ENCODE peak calls at places on chromosome 17, in nine cellular contexts. Q, X, I, M, U, E, L, B and V are unnamed samples.

GRCh38 chr17:18859256-18859655 is 1.3 kb downstream of the PRPSAP2 start:
- DNase-seq in Q (no peak), X (no peak), I (no peak), M (no peak), U (no peak), E (no peak), L (no peak), B (no peak), V (no peak)

GRCh38 chr17:56866496-56866895 is 32.5 kb downstream of the DGKE start:
- DNase-seq in Q (no peak), X (no peak), I (no peak), M (no peak), U (no peak), E (no peak), L (no peak), B (no peak), V (no peak)

GRCh38 chr17:82845163-82845807 is 5.5 kb upstream of the ZNF750 start:
- DNase-seq in Q (no peak), X (no peak), I (peak), M (no peak), U (peak), E (no peak), L (no peak), B (no peak), V (peak)

GRCh38 chr17:66583112-66583748 is 251.7 kb upstream of the CACNG5 start:
- DNase-seq in Q (no peak), X (no peak), I (no peak), M (no peak), U (no peak), E (no peak), L (no peak), B (no peak), V (no peak)

GRCh38 chr17:38528101-38528500 is 77.7 kb downstream of the SRCIN1 start:
- DNase-seq in Q (no peak), X (no peak), I (no peak), M (no peak), U (no peak), E (no peak), L (no peak), B (no peak), V (no peak)

GRCh38 chr17:35170968-35171771 is 23.0 kb downstream of the SLC35G3 start:
- DNase-seq in Q (no peak), X (peak), I (no peak), M (no peak), U (no peak), E (no peak), L (peak), B (no peak), V (no peak)

GRCh38 chr17:63369233-63369632 is 76.9 kb downstream of the CYB561 start:
- DNase-seq in Q (no peak), X (no peak), I (no peak), M (no peak), U (no peak), E (no peak), L (no peak), B (no peak), V (no peak)

GRCh38 chr17:67443931-67444597 is 67.0 kb downstream of the PITPNC1 start:
- DNase-seq in Q (no peak), X (no peak), I (no peak), M (no peak), U (peak), E (no peak), L (no peak), B (no peak), V (no peak)

GRCh38 chr17:34609210-34609609 is 29.8 kb downstream of the TMEM132E start:
- DNase-seq in Q (no peak), X (no peak), I (no peak), M (no peak), U (no peak), E (no peak), L (no peak), B (no peak), V (no peak)

GRCh38 chr17:74770498-74771318 is 5.4 kb downstream of the NAT9 start:
- DNase-seq in Q (no peak), X (peak), I (peak), M (peak), U (peak), E (no peak), L (peak), B (no peak), V (peak)

GRCh38 chr17:28293994-28294393 is 25.0 kb upstream of the TMEM97 start:
- DNase-seq in Q (no peak), X (no peak), I (no peak), M (no peak), U (no peak), E (no peak), L (no peak), B (no peak), V (no peak)

GRCh38 chr17:6704472-6705052 is 8.6 kb downstream of the SLC13A5 start:
- DNase-seq in Q (no peak), X (no peak), I (no peak), M (no peak), U (no peak), E (no peak), L (no peak), B (no peak), V (no peak)

GRCh38 chr17:19752216-19753048 is 4.3 kb upstream of the ALDH3A1 start:
- DNase-seq in Q (no peak), X (no peak), I (no peak), M (no peak), U (no peak), E (no peak), L (no peak), B (no peak), V (no peak)

GRCh38 chr17:80545499-80545826 is 825 bp downstream of the RPTOR start:
- DNase-seq in Q (no peak), X (no peak), I (no peak), M (no peak), U (no peak), E (no peak), L (no peak), B (no peak), V (no peak)

GRCh38 chr17:58325289-58325726 is 3.3 kb downstream of the TSPOAP1 start:
- DNase-seq in Q (no peak), X (no peak), I (no peak), M (no peak), U (no peak), E (peak), L (no peak), B (no peak), V (no peak)

GRCh38 chr17:78117027-78117981 is 11.3 kb downstream of the TMC6 start:
- DNase-seq in Q (no peak), X (no peak), I (no peak), M (no peak), U (no peak), E (no peak), L (no peak), B (no peak), V (peak)
- TF ChIP-seq POLR2A in Q (no peak), X (no peak), I (no peak), M (no peak), U (no peak), E (no peak), L (no peak), B (no peak), V (no peak)

GRCh38 chr17:42125565-42125964 is 3.0 kb downstream of the HSPB9 start:
- DNase-seq in Q (no peak), X (no peak), I (no peak), M (no peak), U (no peak), E (no peak), L (no peak), B (no peak), V (no peak)

GRCh38 chr17:42121066-42121769 is at the start of gene KAT2A:
- DNase-seq in Q (peak), X (peak), I (peak), M (peak), U (peak), E (peak), L (peak), B (no peak), V (peak)

GRCh38 chr17:42126836-42127235 is 4.2 kb downstream of the HSPB9 start:
- DNase-seq in Q (no peak), X (no peak), I (no peak), M (no peak), U (no peak), E (no peak), L (no peak), B (no peak), V (no peak)

GRCh38 chr17:42122371-42123303 is at the start of gene HSPB9:
- DNase-seq in Q (peak), X (no peak), I (peak), M (peak), U (no peak), E (peak), L (no peak), B (no peak), V (peak)

DNA sequence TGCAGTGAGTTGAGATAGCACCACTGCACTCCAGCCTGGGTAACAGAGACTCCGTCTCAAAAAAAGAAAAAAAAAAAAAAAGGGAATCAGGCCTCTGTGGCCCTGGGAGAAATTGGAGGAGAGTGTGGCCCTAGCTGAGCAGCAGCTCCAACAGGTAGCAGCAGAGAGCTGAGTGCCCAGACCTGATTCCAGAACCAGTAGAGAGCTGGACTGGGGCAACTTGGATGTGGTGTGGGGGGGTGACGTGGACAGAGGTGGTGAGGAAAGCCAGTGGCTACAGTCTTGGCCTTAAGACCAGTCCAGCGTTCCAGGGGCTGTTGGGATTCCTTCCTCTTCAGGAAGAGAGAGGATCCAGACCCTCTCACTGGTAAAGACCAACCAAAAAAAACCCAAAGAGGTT is 1.7 kb downstream of the HSPB9 start:
- DNase-seq in Q (no peak), X (no peak), I (no peak), M (no peak), U (no peak), E (no peak), L (no peak), B (no peak), V (no peak)
- TF ChIP-seq POLR2A in Q (no peak), X (no peak), I (no peak), M (no peak), U (no peak), E (no peak), L (no peak), B (no peak), V (no peak)

DNA sequence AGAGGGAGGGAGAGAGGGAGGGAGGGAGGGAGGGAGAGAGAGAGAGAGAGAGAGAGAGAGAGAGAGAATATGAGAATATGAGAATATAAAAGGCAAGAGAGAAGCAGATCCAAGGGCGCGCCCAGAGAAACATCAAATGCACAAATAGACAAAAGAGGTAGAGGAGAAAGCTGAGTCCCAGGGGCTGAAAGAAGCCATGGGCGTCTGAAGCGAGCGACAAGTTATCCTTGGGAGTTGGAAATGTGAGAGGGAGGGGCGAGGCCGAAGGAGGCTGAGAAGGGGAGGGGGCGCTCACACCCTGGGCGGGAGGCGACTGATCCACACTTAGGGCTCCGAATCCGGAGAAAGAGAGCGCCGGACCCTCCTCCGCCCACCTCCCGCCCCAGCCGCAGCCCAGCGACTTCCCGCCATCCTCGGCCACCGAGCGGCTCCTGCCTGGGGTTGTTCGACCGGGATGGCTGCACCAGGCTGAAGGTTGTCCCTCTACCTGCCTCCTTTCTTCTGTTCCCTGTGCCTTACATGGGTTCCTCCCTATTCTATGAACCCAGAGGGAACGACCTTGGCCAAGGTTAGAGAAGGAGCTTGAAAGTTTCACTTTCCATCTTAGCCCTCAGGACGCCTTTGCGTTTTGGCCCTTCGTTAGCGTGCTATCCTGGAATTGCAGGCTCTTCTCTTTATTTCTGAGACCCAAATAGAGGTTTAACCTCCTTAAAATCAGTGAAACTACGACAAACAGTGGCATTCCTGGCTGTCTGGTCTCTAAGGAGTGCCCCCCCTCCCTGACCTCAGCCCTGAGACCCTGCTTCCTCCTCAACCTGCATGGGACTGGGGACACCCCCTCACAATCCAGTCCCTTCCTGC is 21.2 kb upstream of the HOXB9 start:
- DNase-seq in Q (no peak), X (no peak), I (no peak), M (no peak), U (no peak), E (no peak), L (no peak), B (no peak), V (no peak)
- TF ChIP-seq POLR2A in Q (no peak), X (peak), I (no peak), M (no peak), U (no peak), E (no peak), L (no peak), B (no peak), V (no peak)

DNA sequence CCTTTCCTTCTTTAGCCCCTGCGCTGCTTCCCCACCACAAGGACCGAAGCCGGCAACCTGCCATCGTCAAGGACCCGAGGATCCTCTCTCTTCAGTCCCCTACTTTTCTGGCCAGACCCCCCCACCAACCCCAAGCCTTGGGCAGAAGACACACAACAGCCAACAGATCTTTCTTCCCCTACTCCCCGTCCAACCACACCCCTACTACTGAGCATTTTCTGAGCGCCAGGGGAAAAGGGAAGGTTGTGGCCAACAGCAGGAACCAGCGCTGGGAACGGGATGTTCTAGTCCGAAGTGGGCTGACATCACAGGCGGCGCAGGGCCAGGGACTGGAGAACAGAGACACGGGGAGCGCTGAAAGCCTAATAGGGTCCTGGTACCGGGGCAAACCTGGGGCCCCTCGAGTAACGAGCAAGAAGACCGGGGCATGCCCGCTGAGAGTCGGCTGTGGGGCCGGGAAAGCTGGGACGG is 528 bp downstream of the PER1 start:
- DNase-seq in Q (no peak), X (peak), I (peak), M (peak), U (peak), E (peak), L (no peak), B (no peak), V (peak)
- TF ChIP-seq POLR2A in Q (no peak), X (peak), I (no peak), M (peak), U (no peak), E (no peak), L (no peak), B (peak), V (no peak)

GRCh38 chr17:73069164-73069774 is 23.2 kb downstream of the SLC39A11 start:
- DNase-seq in Q (no peak), X (no peak), I (no peak), M (no peak), U (no peak), E (no peak), L (no peak), B (no peak), V (no peak)

GRCh38 chr17:73066148-73066884 is 26.2 kb downstream of the SLC39A11 start:
- DNase-seq in Q (no peak), X (no peak), I (no peak), M (no peak), U (no peak), E (no peak), L (no peak), B (no peak), V (no peak)

GRCh38 chr17:73067075-73067474 is 25.4 kb downstream of the SLC39A11 start:
- DNase-seq in Q (no peak), X (no peak), I (no peak), M (no peak), U (no peak), E (no peak), L (no peak), B (no peak), V (no peak)

GRCh38 chr17:73069846-73070245 is 22.6 kb downstream of the SLC39A11 start:
- DNase-seq in Q (no peak), X (no peak), I (no peak), M (no peak), U (no peak), E (no peak), L (no peak), B (no peak), V (no peak)

DNA sequence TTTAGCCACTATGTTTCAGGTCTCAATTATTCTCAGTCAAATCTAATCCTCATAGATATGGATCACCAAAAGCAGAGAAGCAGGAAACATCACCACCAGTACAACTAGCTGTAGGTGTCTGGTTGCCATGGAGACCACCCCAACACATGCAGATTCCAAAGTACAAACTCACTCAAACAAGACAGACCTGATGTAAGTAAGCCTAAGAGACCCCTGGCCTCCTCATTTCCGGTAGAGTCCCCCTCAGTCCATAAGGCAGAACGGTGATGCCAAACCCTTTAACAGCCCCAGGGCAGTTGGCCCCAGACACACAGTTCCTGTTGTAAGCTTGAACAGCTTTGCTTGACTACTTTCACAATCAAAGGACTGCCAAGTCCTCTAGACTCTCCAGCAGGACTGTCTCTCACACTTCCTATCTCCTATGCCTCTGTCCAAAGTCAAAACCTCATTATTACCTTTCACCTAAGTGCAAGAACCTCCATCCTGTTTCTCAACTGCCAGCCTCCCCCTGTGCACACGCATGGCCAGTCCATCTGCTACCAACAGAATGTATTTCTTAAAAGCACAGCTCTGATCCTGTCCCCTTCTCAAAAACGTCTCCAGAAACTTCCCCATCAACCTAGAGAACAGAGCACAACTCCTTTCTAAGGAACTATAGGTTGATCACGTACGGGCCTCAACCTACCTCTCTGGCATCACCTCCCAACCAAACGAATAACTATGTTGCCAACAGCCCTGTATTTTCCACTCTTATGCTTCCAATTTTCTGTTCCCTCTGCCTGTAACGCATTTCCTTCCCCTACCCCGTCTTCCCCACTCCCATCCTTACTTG is 23.9 kb downstream of the SLC39A11 start:
- DNase-seq in Q (no peak), X (no peak), I (no peak), M (peak), U (no peak), E (no peak), L (no peak), B (no peak), V (no peak)
- TF ChIP-seq POLR2A in Q (no peak), X (no peak), I (no peak), M (no peak), U (no peak), E (no peak), L (no peak), B (no peak), V (no peak)

DNA sequence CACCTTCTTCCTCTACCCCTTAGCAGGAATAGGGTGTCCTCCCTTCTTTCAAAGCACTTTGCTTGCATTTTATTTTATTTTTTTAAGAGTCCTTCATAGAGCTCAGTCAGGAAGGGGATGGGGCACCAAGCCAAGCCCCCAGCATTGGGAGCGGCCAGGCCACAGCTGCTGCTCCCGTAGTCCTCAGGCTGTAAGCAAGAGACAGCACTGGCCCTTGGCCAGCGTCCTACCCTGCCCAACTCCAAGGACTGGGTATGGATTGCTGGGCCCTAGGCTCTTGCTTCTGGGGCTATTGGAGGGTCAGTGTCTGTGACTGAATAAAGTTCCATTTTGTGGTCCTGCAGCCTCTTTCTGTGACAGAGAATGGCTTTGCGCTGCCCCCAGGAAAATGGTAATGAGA is 4.6 kb downstream of the TMUB2 start:
- DNase-seq in Q (no peak), X (no peak), I (no peak), M (no peak), U (no peak), E (no peak), L (no peak), B (no peak), V (no peak)
- TF ChIP-seq POLR2A in Q (no peak), X (no peak), I (no peak), M (no peak), U (no peak), E (no peak), L (no peak), B (no peak), V (no peak)

GRCh38 chr17:17682737-17683675 is 1.7 kb downstream of the RAI1 start:
- DNase-seq in Q (no peak), X (peak), I (peak), M (no peak), U (peak), E (peak), L (no peak), B (no peak), V (peak)
- TF ChIP-seq POLR2A in Q (no peak), X (peak), I (peak), M (no peak), U (no peak), E (peak), L (no peak), B (no peak), V (peak)